ENCODE peak calls at places on chromosomes 4 and X, in five cellular contexts. One of them, this sample, is unnamed.

GRCh38 chrX:96791559-96791958 is 92.1 kb upstream of the RPA4 start:
- DNase-seq in HEK293T: no peak
- DNase-seq in chondrocyte: no peak
- DNase-seq in T follicular helper cell: no peak
- DNase-seq in ELF-1: no peak
- DNase-seq in this sample: no peak

GRCh38 chr4:153728660-153729059 is 31.2 kb downstream of the RNF175 start:
- DNase-seq in HEK293T: no peak
- DNase-seq in chondrocyte: no peak
- DNase-seq in T follicular helper cell: no peak
- DNase-seq in ELF-1: no peak
- DNase-seq in this sample: no peak

GRCh38 chr4:158750379-158750778 is 18.4 kb upstream of the FNIP2 start:
- DNase-seq in HEK293T: no peak
- DNase-seq in chondrocyte: no peak
- DNase-seq in T follicular helper cell: no peak
- DNase-seq in ELF-1: no peak
- DNase-seq in this sample: no peak

GRCh38 chr4:6011686-6012085 is 6.5 kb downstream of the C4orf50 start:
- DNase-seq in HEK293T: no peak
- DNase-seq in chondrocyte: peak
- DNase-seq in T follicular helper cell: no peak
- DNase-seq in ELF-1: peak
- DNase-seq in this sample: no peak

GRCh38 chrX:39149761-39150160 is 348.5 kb downstream of the MID1IP1 start:
- DNase-seq in HEK293T: peak
- DNase-seq in chondrocyte: no peak
- DNase-seq in T follicular helper cell: peak
- DNase-seq in ELF-1: peak
- DNase-seq in this sample: peak

GRCh38 chr4:148790691-148791090 is 348.5 kb upstream of the NR3C2 start:
- DNase-seq in HEK293T: no peak
- DNase-seq in chondrocyte: no peak
- DNase-seq in T follicular helper cell: no peak
- DNase-seq in ELF-1: no peak
- DNase-seq in this sample: no peak

GRCh38 chr4:3791910-3792542 is 25.8 kb downstream of the ADRA2C start:
- DNase-seq in HEK293T: peak
- DNase-seq in chondrocyte: peak
- DNase-seq in T follicular helper cell: no peak
- DNase-seq in ELF-1: peak
- DNase-seq in this sample: no peak

GRCh38 chr4:78331965-78332364 is 219.6 kb upstream of the ANXA3 start:
- DNase-seq in HEK293T: no peak
- DNase-seq in chondrocyte: no peak
- DNase-seq in T follicular helper cell: no peak
- DNase-seq in ELF-1: peak
- DNase-seq in this sample: no peak

GRCh38 chr4:110107868-110108267 is 90.5 kb downstream of the ELOVL6 start:
- DNase-seq in HEK293T: no peak
- DNase-seq in chondrocyte: no peak
- DNase-seq in T follicular helper cell: no peak
- DNase-seq in ELF-1: no peak
- DNase-seq in this sample: no peak

GRCh38 chrX:130171446-130172126 is at the start of gene RAB33A:
- DNase-seq in HEK293T: no peak
- DNase-seq in chondrocyte: no peak
- DNase-seq in T follicular helper cell: peak
- DNase-seq in ELF-1: peak
- DNase-seq in this sample: peak

GRCh38 chr4:182564966-182565365 is 321.8 kb downstream of the TENM3 start:
- DNase-seq in HEK293T: no peak
- DNase-seq in chondrocyte: no peak
- DNase-seq in T follicular helper cell: no peak
- DNase-seq in ELF-1: no peak
- DNase-seq in this sample: no peak

GRCh38 chr4:113293043-113293560 is 243.6 kb downstream of the ANK2 start:
- DNase-seq in HEK293T: no peak
- DNase-seq in chondrocyte: no peak
- DNase-seq in T follicular helper cell: no peak
- DNase-seq in ELF-1: peak
- DNase-seq in this sample: peak

GRCh38 chr4:92599044-92599443 is 295.3 kb downstream of the GRID2 start:
- DNase-seq in HEK293T: no peak
- DNase-seq in chondrocyte: no peak
- DNase-seq in T follicular helper cell: no peak
- DNase-seq in ELF-1: no peak
- DNase-seq in this sample: no peak

GRCh38 chrX:136126371-136126770 is 21.0 kb upstream of the FHL1 start:
- DNase-seq in HEK293T: no peak
- DNase-seq in chondrocyte: no peak
- DNase-seq in T follicular helper cell: no peak
- DNase-seq in ELF-1: no peak
- DNase-seq in this sample: no peak

GRCh38 chrX:54248309-54248708 is 65.3 kb upstream of the FAM120C start:
- DNase-seq in HEK293T: peak
- DNase-seq in chondrocyte: no peak
- DNase-seq in T follicular helper cell: no peak
- DNase-seq in ELF-1: no peak
- DNase-seq in this sample: peak

GRCh38 chr4:123624959-123625358 is 228.4 kb downstream of the SPRY1 start:
- DNase-seq in HEK293T: no peak
- DNase-seq in chondrocyte: no peak
- DNase-seq in T follicular helper cell: no peak
- DNase-seq in ELF-1: no peak
- DNase-seq in this sample: no peak

GRCh38 chr4:6688879-6689505 is 4.7 kb upstream of the S100P start:
- DNase-seq in HEK293T: peak
- DNase-seq in chondrocyte: peak
- DNase-seq in T follicular helper cell: peak
- DNase-seq in ELF-1: peak
- DNase-seq in this sample: no peak

GRCh38 chr4:176939445-176939844 is 146.7 kb upstream of the VEGFC start:
- DNase-seq in HEK293T: no peak
- DNase-seq in chondrocyte: no peak
- DNase-seq in T follicular helper cell: no peak
- DNase-seq in ELF-1: no peak
- DNase-seq in this sample: no peak

GRCh38 chr4:174460684-174461083 is 61.6 kb downstream of the HPGD start:
- DNase-seq in HEK293T: no peak
- DNase-seq in chondrocyte: no peak
- DNase-seq in T follicular helper cell: no peak
- DNase-seq in ELF-1: no peak
- DNase-seq in this sample: no peak

GRCh38 chr4:17497890-17498523 is 13.9 kb downstream of the QDPR start:
- DNase-seq in HEK293T: no peak
- DNase-seq in chondrocyte: no peak
- DNase-seq in T follicular helper cell: no peak
- DNase-seq in ELF-1: no peak
- DNase-seq in this sample: no peak

GRCh38 chrX:132443736-132444135 is 45.1 kb downstream of the MBNL3 start:
- DNase-seq in HEK293T: no peak
- DNase-seq in chondrocyte: no peak
- DNase-seq in T follicular helper cell: no peak
- DNase-seq in ELF-1: no peak
- DNase-seq in this sample: no peak

GRCh38 chr4:32684160-32684559 is 1964.0 kb downstream of the PCDH7 start:
- DNase-seq in HEK293T: no peak
- DNase-seq in chondrocyte: no peak
- DNase-seq in T follicular helper cell: no peak
- DNase-seq in ELF-1: no peak
- DNase-seq in this sample: no peak

GRCh38 chr4:176193126-176193525 is 2.3 kb downstream of the SPATA4 start:
- DNase-seq in HEK293T: no peak
- DNase-seq in chondrocyte: no peak
- DNase-seq in T follicular helper cell: no peak
- DNase-seq in ELF-1: no peak
- DNase-seq in this sample: no peak

GRCh38 chr4:53545238-53545637 is 46.0 kb downstream of the LNX1 start:
- DNase-seq in HEK293T: no peak
- DNase-seq in chondrocyte: no peak
- DNase-seq in T follicular helper cell: no peak
- DNase-seq in ELF-1: no peak
- DNase-seq in this sample: no peak

GRCh38 chrX:25344191-25344936 is 328.6 kb upstream of the ARX start:
- DNase-seq in HEK293T: no peak
- DNase-seq in chondrocyte: no peak
- DNase-seq in T follicular helper cell: no peak
- DNase-seq in ELF-1: no peak
- DNase-seq in this sample: peak

GRCh38 chr4:90689739-90690138 is 562.5 kb downstream of the CCSER1 start:
- DNase-seq in HEK293T: no peak
- DNase-seq in chondrocyte: no peak
- DNase-seq in T follicular helper cell: no peak
- DNase-seq in ELF-1: no peak
- DNase-seq in this sample: no peak

GRCh38 chrX:53294024-53294648 is 12.8 kb upstream of the IQSEC2 start:
- DNase-seq in HEK293T: no peak
- DNase-seq in chondrocyte: no peak
- DNase-seq in T follicular helper cell: no peak
- DNase-seq in ELF-1: no peak
- DNase-seq in this sample: peak

GRCh38 chr4:36241771-36242170 is 2.5 kb downstream of the ARAP2 start:
- DNase-seq in HEK293T: no peak
- DNase-seq in chondrocyte: no peak
- DNase-seq in T follicular helper cell: no peak
- DNase-seq in ELF-1: no peak
- DNase-seq in this sample: no peak

GRCh38 chrX:44433556-44433955 is 90.1 kb upstream of the EFHC2 start:
- DNase-seq in HEK293T: no peak
- DNase-seq in chondrocyte: no peak
- DNase-seq in T follicular helper cell: no peak
- DNase-seq in ELF-1: no peak
- DNase-seq in this sample: no peak

GRCh38 chr4:31139767-31140166 is 419.6 kb downstream of the PCDH7 start:
- DNase-seq in HEK293T: no peak
- DNase-seq in chondrocyte: no peak
- DNase-seq in T follicular helper cell: no peak
- DNase-seq in ELF-1: no peak
- DNase-seq in this sample: no peak

GRCh38 chr4:7333024-7333780 is 101.5 kb downstream of the PSAPL1 start:
- DNase-seq in HEK293T: no peak
- DNase-seq in chondrocyte: peak
- DNase-seq in T follicular helper cell: no peak
- DNase-seq in ELF-1: no peak
- DNase-seq in this sample: no peak

GRCh38 chr4:1593881-1594345 is 90.2 kb downstream of the FAM53A start:
- DNase-seq in HEK293T: no peak
- DNase-seq in chondrocyte: peak
- DNase-seq in T follicular helper cell: no peak
- DNase-seq in ELF-1: peak
- DNase-seq in this sample: peak

GRCh38 chrX:56978172-56978571 is 17.2 kb downstream of the SPIN3 start:
- DNase-seq in HEK293T: peak
- DNase-seq in chondrocyte: no peak
- DNase-seq in T follicular helper cell: peak
- DNase-seq in ELF-1: peak
- DNase-seq in this sample: peak

GRCh38 chr4:10075953-10076391 is 40.6 kb downstream of the WDR1 start:
- DNase-seq in HEK293T: no peak
- DNase-seq in chondrocyte: no peak
- DNase-seq in T follicular helper cell: no peak
- DNase-seq in ELF-1: no peak
- DNase-seq in this sample: no peak

GRCh38 chrX:117895418-117895817 is 221.2 kb downstream of the KLHL13 start:
- DNase-seq in HEK293T: no peak
- DNase-seq in chondrocyte: no peak
- DNase-seq in T follicular helper cell: no peak
- DNase-seq in ELF-1: no peak
- DNase-seq in this sample: no peak

GRCh38 chr4:25966171-25966570 is 52.2 kb downstream of the SMIM20 start:
- DNase-seq in HEK293T: no peak
- DNase-seq in chondrocyte: no peak
- DNase-seq in T follicular helper cell: no peak
- DNase-seq in ELF-1: no peak
- DNase-seq in this sample: peak

GRCh38 chrX:71216446-71216845 is 6.6 kb upstream of the GJB1 start:
- DNase-seq in HEK293T: no peak
- DNase-seq in chondrocyte: no peak
- DNase-seq in T follicular helper cell: no peak
- DNase-seq in ELF-1: no peak
- DNase-seq in this sample: no peak

GRCh38 chr4:83922419-83922818 is 386.5 kb downstream of the GPAT3 start:
- DNase-seq in HEK293T: no peak
- DNase-seq in chondrocyte: no peak
- DNase-seq in T follicular helper cell: no peak
- DNase-seq in ELF-1: peak
- DNase-seq in this sample: no peak